ENCODE peak calls at places on chromosomes 7 and 10, in six cellular contexts. M is A172; L is activated gamma-delta T cell; P is colonic mucosa; H is SW480; N is stimulated activated CD4-positive, alpha-beta T cell treated with anti-CD3 and anti-CD28 coated beads, Interleukin-4, amount 100 ng/mL, for 24 hours. T is an unnamed sample.

GRCh38 chr10:73478636-73479035 is 17.2 kb downstream of the PPP3CB start:
- DNase-seq in M (no peak), L (no peak), P (no peak), H (no peak), N (no peak), T (no peak)

GRCh38 chr10:34889004-34889869 is 74.1 kb upstream of the PARD3 start:
- DNase-seq in M (peak), L (no peak), P (no peak), H (no peak), N (no peak), T (no peak)

GRCh38 chr10:48452879-48453412 is 146.5 kb downstream of the MAPK8 start:
- DNase-seq in M (no peak), L (no peak), P (no peak), H (no peak), N (no peak), T (no peak)

GRCh38 chr7:77537595-77538185 is 595 bp downstream of the PTPN12 start:
- DNase-seq in M (no peak), L (peak), P (peak), H (peak), N (peak), T (no peak)

GRCh38 chr7:21412953-21413352 is 14.9 kb upstream of the SP4 start:
- DNase-seq in M (no peak), L (no peak), P (no peak), H (no peak), N (no peak), T (no peak)

GRCh38 chr7:121204537-121204936 is 124.3 kb upstream of the WNT16 start:
- DNase-seq in M (no peak), L (no peak), P (no peak), H (no peak), N (no peak), T (no peak)

GRCh38 chr7:23346316-23346715 is 47.2 kb downstream of the MALSU1 start:
- DNase-seq in M (no peak), L (no peak), P (no peak), H (no peak), N (no peak), T (no peak)

GRCh38 chr10:26733750-26734568 is 36.5 kb downstream of the PDSS1 start:
- DNase-seq in M (no peak), L (no peak), P (peak), H (no peak), N (no peak), T (no peak)

GRCh38 chr7:87218941-87219544 is 489 bp downstream of the TMEM243 start:
- DNase-seq in M (no peak), L (peak), P (peak), H (peak), N (peak), T (no peak)

GRCh38 chr7:156843157-156843556 is 49.8 kb downstream of the LMBR1 start:
- DNase-seq in M (no peak), L (no peak), P (no peak), H (no peak), N (no peak), T (no peak)

GRCh38 chr10:79274279-79275104 is 72.8 kb upstream of the PPIF start:
- DNase-seq in M (no peak), L (no peak), P (peak), H (peak), N (no peak), T (no peak)

GRCh38 chr7:47375590-47375989 is 206.3 kb downstream of the TNS3 start:
- DNase-seq in M (no peak), L (no peak), P (no peak), H (no peak), N (no peak), T (no peak)

GRCh38 chr10:100827819-100828743 is 82.7 kb downstream of the PAX2 start:
- DNase-seq in M (peak), L (peak), P (peak), H (peak), N (no peak), T (no peak)

GRCh38 chr10:21257919-21258318 is 267.6 kb downstream of the SKIDA1 start:
- DNase-seq in M (no peak), L (no peak), P (no peak), H (no peak), N (no peak), T (no peak)

GRCh38 chr10:66586073-66586472 is 339.8 kb upstream of the LRRTM3 start:
- DNase-seq in M (no peak), L (no peak), P (peak), H (no peak), N (no peak), T (no peak)

GRCh38 chr10:104351067-104351681 is 2.5 kb upstream of the CFAP58 start:
- DNase-seq in M (no peak), L (no peak), P (no peak), H (no peak), N (no peak), T (no peak)

GRCh38 chr10:34885901-34886300 is 70.8 kb upstream of the PARD3 start:
- DNase-seq in M (no peak), L (no peak), P (no peak), H (no peak), N (no peak), T (no peak)

GRCh38 chr10:88802430-88802829 is at the start of gene LIPM:
- DNase-seq in M (no peak), L (no peak), P (no peak), H (no peak), N (no peak), T (no peak)

GRCh38 chr7:107441576-107442422 is 28.1 kb upstream of the GPR22 start:
- DNase-seq in M (no peak), L (no peak), P (no peak), H (no peak), N (no peak), T (no peak)

GRCh38 chr10:130470973-130471372 is 334.8 kb downstream of the GLRX3 start:
- DNase-seq in M (no peak), L (no peak), P (no peak), H (no peak), N (no peak), T (no peak)

GRCh38 chr7:154564676-154565075 is 438.2 kb downstream of the PAXIP1 start:
- DNase-seq in M (no peak), L (no peak), P (no peak), H (no peak), N (no peak), T (no peak)

GRCh38 chr7:155343150-155343549 is 45.5 kb downstream of the INSIG1 start:
- DNase-seq in M (no peak), L (no peak), P (no peak), H (no peak), N (no peak), T (no peak)

GRCh38 chr10:70440296-70441160 is 953 bp downstream of the NODAL start:
- DNase-seq in M (no peak), L (no peak), P (no peak), H (no peak), N (peak), T (no peak)

GRCh38 chr7:90216080-90216674 is 4.6 kb downstream of the STEAP2 start:
- DNase-seq in M (no peak), L (no peak), P (no peak), H (no peak), N (no peak), T (no peak)

GRCh38 chr7:1812693-1813393 is 142.8 kb downstream of the ELFN1 start:
- DNase-seq in M (no peak), L (no peak), P (no peak), H (no peak), N (no peak), T (no peak)

GRCh38 chr10:60006046-60006445 is 99.7 kb upstream of the CCDC6 start:
- DNase-seq in M (no peak), L (no peak), P (no peak), H (no peak), N (no peak), T (no peak)

GRCh38 chr7:66348531-66348930 is 143.4 kb downstream of the TPST1 start:
- DNase-seq in M (no peak), L (no peak), P (no peak), H (no peak), N (no peak), T (no peak)

GRCh38 chr7:46571996-46572395 is 650.9 kb upstream of the IGFBP3 start:
- DNase-seq in M (no peak), L (no peak), P (no peak), H (no peak), N (no peak), T (no peak)

GRCh38 chr7:132475037-132475668 is 101.1 kb downstream of the PLXNA4 start:
- DNase-seq in M (no peak), L (no peak), P (no peak), H (no peak), N (no peak), T (no peak)

GRCh38 chr7:91287685-91288084 is 23.5 kb downstream of the FZD1 start:
- DNase-seq in M (no peak), L (no peak), P (no peak), H (no peak), N (no peak), T (no peak)

GRCh38 chr7:117014673-117015133 is 61.4 kb downstream of the ST7 start:
- DNase-seq in M (peak), L (no peak), P (peak), H (peak), N (peak), T (no peak)

T was measured in kidney epithelial cell.